ENCODE peak calls at places on chromosomes 3 and 15, in ten cellular contexts. R is lower lobe of right lung, A is OCI-LY7, I is cardiac muscle cell, U is IMR-90, C is body of pancreas, Z is left ventricle myocardium inferior, H is testis, Y is tibial artery, V is HepG2. Q is an unnamed sample. For H3K4me1, the result is how much of the 10 kb centered on the place peaks cover.

GRCh38 chr3:23576379-23576959 is 229.3 kb upstream of the UBE2E1 start:
- DNase-seq in R (no peak), A (peak), I (no peak), U (no peak), C (no peak), Z (no peak), H (no peak), Y (no peak), V (no peak), Q (peak)

GRCh38 chr3:101513419-101513986 is 491 bp upstream of the SENP7 start:
- DNase-seq in R (no peak), A (no peak), I (no peak), U (no peak), C (no peak), Z (no peak), H (no peak), Y (no peak), V (no peak), Q (no peak)

GRCh38 chr15:81274932-81275341 is 49.0 kb downstream of the STARD5 start:
- DNase-seq in R (peak), A (peak), I (peak), U (peak), C (peak), Z (peak), H (peak), Y (peak), V (peak), Q (peak)

GRCh38 chr3:139134678-139135372 is 90.1 kb upstream of the PRR23C start:
- DNase-seq in R (no peak), A (no peak), I (no peak), U (no peak), C (no peak), Z (no peak), H (no peak), Y (no peak), V (no peak), Q (no peak)

GRCh38 chr3:174710622-174711021 is 148.5 kb upstream of the NAALADL2 start:
- DNase-seq in R (no peak), A (no peak), I (no peak), U (peak), C (no peak), Z (no peak), H (no peak), Y (no peak), V (no peak), Q (no peak)

GRCh38 chr15:84033793-84034553 is 201.6 kb upstream of the GOLGA6L4 start:
- DNase-seq in R (no peak), A (no peak), I (no peak), U (peak), C (no peak), Z (no peak), H (no peak), Y (no peak), V (no peak), Q (no peak)

GRCh38 chr3:138401834-138402233 is 32.6 kb upstream of the ESYT3 start:
- DNase-seq in R (no peak), A (no peak), I (no peak), U (no peak), C (no peak), Z (no peak), H (no peak), Y (no peak), V (no peak), Q (no peak)

GRCh38 chr3:170709046-170709445 is 123.2 kb upstream of the SLC7A14 start:
- DNase-seq in R (no peak), A (no peak), I (no peak), U (peak), C (no peak), Z (peak), H (no peak), Y (no peak), V (no peak), Q (no peak)

GRCh38 chr3:128237348-128238099 is 84.2 kb downstream of the EEFSEC start:
- DNase-seq in R (no peak), A (no peak), I (no peak), U (no peak), C (no peak), Z (no peak), H (no peak), Y (no peak), V (no peak), Q (no peak)

GRCh38 chr15:98941595-98942255 is 65.9 kb downstream of the PGPEP1L start:
- DNase-seq in R (no peak), A (no peak), I (no peak), U (no peak), C (no peak), Z (no peak), H (no peak), Y (no peak), V (no peak), Q (no peak)
- H3K4me3 ChIP-seq in R (no peak), A (no peak), I (no peak), U (no peak), C (no peak), Z (no peak), H (no peak), Y (no peak), V (no peak), Q (no peak)

GRCh38 chr3:152386208-152386607 is 117.5 kb downstream of the MBNL1 start:
- DNase-seq in R (no peak), A (no peak), I (no peak), U (no peak), C (no peak), Z (no peak), H (no peak), Y (no peak), V (no peak), Q (no peak)
- H3K4me1 ChIP-seq in R (half or more), A (under half), I (under half), U (under half), C (half or more), Z (half or more), H (under half), Y (under half), V (half or more), Q (under half)

GRCh38 chr3:58249358-58250092 is 11.9 kb downstream of the ABHD6 start:
- DNase-seq in R (no peak), A (no peak), I (peak), U (no peak), C (no peak), Z (no peak), H (no peak), Y (no peak), V (peak), Q (no peak)
- TF ChIP-seq CTCF in R (no peak), A (peak), I (peak), U (peak), C (no peak), Z (no peak), H (no peak), Y (no peak), V (no peak), Q (no peak)

GRCh38 chr15:98855067-98855814 is 152.4 kb downstream of the PGPEP1L start:
- DNase-seq in R (no peak), A (no peak), I (no peak), U (no peak), C (no peak), Z (no peak), H (no peak), Y (no peak), V (no peak), Q (no peak)

GRCh38 chr15:98854496-98854895 is 153.1 kb downstream of the PGPEP1L start:
- DNase-seq in R (no peak), A (no peak), I (no peak), U (no peak), C (no peak), Z (no peak), H (no peak), Y (no peak), V (no peak), Q (peak)

GRCh38 chr15:98853161-98853560 is 154.4 kb downstream of the PGPEP1L start:
- DNase-seq in R (peak), A (peak), I (peak), U (peak), C (peak), Z (peak), H (peak), Y (peak), V (peak), Q (peak)

GRCh38 chr15:98855815-98856539 is 151.6 kb downstream of the PGPEP1L start:
- DNase-seq in R (no peak), A (no peak), I (no peak), U (no peak), C (no peak), Z (no peak), H (peak), Y (no peak), V (no peak), Q (no peak)

GRCh38 chr15:98853593-98854420 is 153.8 kb downstream of the PGPEP1L start:
- DNase-seq in R (peak), A (no peak), I (peak), U (no peak), C (no peak), Z (no peak), H (no peak), Y (no peak), V (no peak), Q (no peak)
- H3K4me3 ChIP-seq in R (peak), A (peak), I (peak), U (no peak), C (no peak), Z (peak), H (no peak), Y (peak), V (no peak), Q (no peak)

GRCh38 chr15:48924528-48925393 is 39.0 kb downstream of the SHC4 start:
- DNase-seq in R (no peak), A (no peak), I (no peak), U (peak), C (no peak), Z (no peak), H (no peak), Y (peak), V (no peak), Q (no peak)
- H3K4me1 ChIP-seq in R (under half), A (under half), I (under half), U (under half), C (under half), Z (under half), H (under half), Y (under half), V (under half), Q (under half)